ENCODE peak calls at places on chromosomes 2 and 18, in nine cellular contexts. X is caudate nucleus; B is CD8-positive, alpha-beta memory T cell; U is cardiac muscle cell; S is PC-9; I is lung; O is A549; D is tibial artery; F is psoas muscle. E is an unnamed sample.

GRCh38 chr2:158359846-158360245 is 96.7 kb downstream of the CCDC148 start:
- DNase-seq in X (no peak), B (no peak), U (no peak), S (peak; percentile 10), I (no peak), O (peak; percentile 25), D (no peak), F (no peak), E (no peak)

GRCh38 chr2:24010477-24011277 is 792 bp downstream of the MFSD2B start:
- DNase-seq in X (no peak), B (no peak), U (no peak), S (no peak), I (no peak), O (no peak), D (no peak), F (no peak), E (no peak)

GRCh38 chr2:52456759-52457377 is 1310.7 kb upstream of the CHAC2 start:
- DNase-seq in X (no peak), B (no peak), U (no peak), S (no peak), I (no peak), O (no peak), D (no peak), F (no peak), E (no peak)

GRCh38 chr2:76613330-76613729 is 902.6 kb upstream of the GCFC2 start:
- DNase-seq in X (no peak), B (no peak), U (no peak), S (no peak), I (no peak), O (no peak), D (no peak), F (no peak), E (no peak)

GRCh38 chr18:32086866-32087265 is 4.8 kb upstream of the RNF138 start:
- DNase-seq in X (no peak), B (no peak), U (peak; percentile 6), S (no peak), I (no peak), O (no peak), D (no peak), F (no peak), E (peak; percentile 5)

GRCh38 chr2:206462240-206462854 is 19.0 kb downstream of the ADAM23 start:
- DNase-seq in X (no peak), B (no peak), U (no peak), S (no peak), I (no peak), O (no peak), D (no peak), F (no peak), E (no peak)

GRCh38 chr2:4381049-4381448 is 677.7 kb downstream of the DCDC2C start:
- DNase-seq in X (no peak), B (no peak), U (no peak), S (no peak), I (no peak), O (no peak), D (no peak), F (no peak), E (no peak)

GRCh38 chr2:176772816-176773215 is 439.8 kb upstream of the HNRNPA3 start:
- DNase-seq in X (no peak), B (no peak), U (no peak), S (no peak), I (no peak), O (no peak), D (no peak), F (no peak), E (no peak)

GRCh38 chr18:63082661-63083531 is 236.7 kb downstream of the BCL2 start:
- DNase-seq in X (no peak), B (no peak), U (peak; percentile 52), S (no peak), I (no peak), O (no peak), D (no peak), F (no peak), E (peak; percentile 49)

GRCh38 chr2:143117225-143117624 is 12.0 kb upstream of the ARHGAP15 start:
- DNase-seq in X (no peak), B (no peak), U (no peak), S (no peak), I (no peak), O (no peak), D (no peak), F (no peak), E (no peak)

GRCh38 chr2:103004426-103004942 is 242.7 kb downstream of the TMEM182 start:
- DNase-seq in X (no peak), B (no peak), U (no peak), S (no peak), I (no peak), O (no peak), D (no peak), F (no peak), E (no peak)

GRCh38 chr2:206379321-206379720 is 64.0 kb upstream of the ADAM23 start:
- DNase-seq in X (no peak), B (no peak), U (no peak), S (no peak), I (no peak), O (no peak), D (no peak), F (no peak), E (no peak)

GRCh38 chr18:21441670-21442069 is 158.8 kb downstream of the ESCO1 start:
- DNase-seq in X (no peak), B (no peak), U (no peak), S (no peak), I (no peak), O (no peak), D (no peak), F (no peak), E (no peak)

GRCh38 chr2:142937347-142937746 is 59.9 kb downstream of the KYNU start:
- DNase-seq in X (no peak), B (no peak), U (no peak), S (no peak), I (no peak), O (no peak), D (no peak), F (no peak), E (no peak)

DNA sequence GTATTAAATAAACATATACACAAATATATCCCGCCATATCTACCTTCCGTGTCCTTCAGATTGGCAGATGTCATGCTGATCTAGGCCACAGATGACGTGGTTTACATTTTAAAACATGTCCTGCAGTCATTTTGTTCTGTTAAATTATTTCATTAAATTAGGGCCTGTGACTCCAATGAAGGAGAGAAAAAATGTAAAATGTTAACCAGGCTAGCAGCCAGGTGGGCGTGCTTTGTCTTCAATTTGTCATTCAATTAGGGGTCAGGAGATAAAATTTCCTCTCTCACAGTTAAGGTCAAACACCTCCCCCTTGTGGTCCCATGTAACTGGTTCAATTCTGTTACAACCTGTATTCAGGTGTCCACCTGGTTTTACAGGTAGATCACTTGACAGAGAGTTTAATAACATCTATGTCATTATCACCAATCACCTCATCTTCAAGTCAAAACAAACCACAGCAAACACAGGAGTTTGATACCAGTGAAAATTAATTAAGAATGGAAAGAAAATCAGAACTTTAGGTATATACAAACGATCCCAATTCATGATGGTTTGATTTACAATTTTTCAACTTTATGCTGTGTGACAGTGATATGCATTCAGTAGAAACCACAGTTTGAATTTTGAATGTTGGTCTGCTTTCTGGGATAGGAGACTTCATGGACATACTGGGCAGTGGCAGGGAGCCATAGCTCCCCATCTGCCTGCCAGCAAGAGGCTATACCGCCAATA is 339.4 kb downstream of the CMPK2 start:
- DNase-seq in X (no peak), B (no peak), U (no peak), S (no peak), I (no peak), O (no peak), D (no peak), F (no peak), E (peak; percentile 12)
- H3K27ac ChIP-seq in X (no peak overlapping the region), B (no peak overlapping the region), U (no peak overlapping the region), S (no peak overlapping the region), I (no peak overlapping the region), O (no peak overlapping the region), D (no peak overlapping the region), F (no peak overlapping the region), E (no peak overlapping the region)

GRCh38 chr2:174485763-174486613 is 841 bp downstream of the GPR155 start:
- DNase-seq in X (peak; percentile 24), B (peak; percentile 12), U (peak; percentile 38), S (peak; percentile 19), I (no peak), O (no peak), D (no peak), F (no peak), E (no peak)
- H3K27ac ChIP-seq in X (peak overlapping the region; percentile 71), B (peak overlapping the region; percentile 52), U (no peak overlapping the region), S (no peak overlapping the region), I (no peak overlapping the region), O (peak overlapping the region; percentile 61), D (peak overlapping the region; percentile 83), F (peak overlapping the region; percentile 69), E (peak overlapping the region; percentile 44)

GRCh38 chr2:241011751-241012510 is 13.5 kb downstream of the SNED1 start:
- DNase-seq in X (no peak), B (no peak), U (no peak), S (no peak), I (peak; percentile 27), O (no peak), D (no peak), F (no peak), E (no peak)

GRCh38 chr2:241014224-241014623 is 15.8 kb downstream of the SNED1 start:
- DNase-seq in X (no peak), B (no peak), U (no peak), S (no peak), I (no peak), O (no peak), D (no peak), F (no peak), E (no peak)

GRCh38 chr2:241015439-241015838 is 17.0 kb downstream of the SNED1 start:
- DNase-seq in X (no peak), B (no peak), U (no peak), S (no peak), I (no peak), O (no peak), D (no peak), F (no peak), E (no peak)

GRCh38 chr2:241017228-241017940 is 19.0 kb downstream of the SNED1 start:
- DNase-seq in X (no peak), B (no peak), U (no peak), S (no peak), I (no peak), O (no peak), D (no peak), F (no peak), E (no peak)

GRCh38 chr2:241014764-241015163 is 16.3 kb downstream of the SNED1 start:
- DNase-seq in X (no peak), B (no peak), U (no peak), S (no peak), I (no peak), O (no peak), D (no peak), F (no peak), E (no peak)
- H3K27ac ChIP-seq in X (no peak overlapping the region), B (no peak overlapping the region), U (no peak overlapping the region), S (no peak overlapping the region), I (no peak overlapping the region), O (no peak overlapping the region), D (no peak overlapping the region), F (no peak overlapping the region), E (no peak overlapping the region)

DNA sequence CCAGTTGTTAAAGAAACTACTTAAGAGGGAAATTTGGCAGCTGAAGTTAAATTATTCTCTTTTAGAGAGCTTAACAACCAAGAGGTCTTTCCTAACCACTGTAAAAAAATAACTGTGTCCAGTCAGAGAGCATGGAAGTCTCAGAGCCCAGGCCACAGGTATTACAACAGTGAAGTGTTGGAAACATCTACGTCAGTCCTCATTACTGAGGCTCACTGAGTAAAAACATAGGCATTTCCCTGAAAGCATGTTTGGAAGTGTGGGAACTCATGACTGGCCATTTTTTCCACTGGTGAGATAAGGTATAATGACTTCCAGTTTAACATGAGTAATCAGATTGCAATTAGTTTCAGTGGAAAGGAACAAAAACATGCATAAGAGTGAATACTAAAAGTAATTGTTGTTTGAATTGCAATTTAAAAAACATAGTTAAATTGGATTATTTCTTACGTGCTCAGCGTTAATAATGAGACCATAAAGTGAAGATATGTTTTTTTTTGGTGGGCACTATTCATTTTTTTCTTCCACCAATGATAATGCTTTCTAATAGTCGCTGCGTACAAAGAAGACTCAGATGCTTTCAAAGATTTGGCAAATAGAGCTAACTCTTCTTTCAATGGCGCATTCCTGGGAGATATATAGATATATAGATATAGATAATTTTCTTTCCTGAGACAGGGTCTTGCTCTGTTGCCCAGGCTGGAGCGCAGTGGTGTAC is 60.8 kb downstream of the EFEMP1 start:
- DNase-seq in X (no peak), B (no peak), U (peak; percentile 99), S (peak; percentile 65), I (peak; percentile 64), O (peak; percentile 94), D (peak; percentile 81), F (no peak), E (peak; percentile 88)
- H3K27ac ChIP-seq in X (no peak overlapping the region), B (no peak overlapping the region), U (no peak overlapping the region), S (peak overlapping the region; percentile 80), I (peak overlapping the region; percentile 81), O (peak overlapping the region; percentile 89), D (peak overlapping the region; percentile 70), F (peak overlapping the region; percentile 37), E (peak overlapping the region; percentile 71)